ENCODE peak calls at places on chromosomes 6 and 20, in four cellular contexts. U is A549, S is vagina, Q is suprapubic skin. I is an unnamed sample.

GRCh38 chr6:27288136-27289044 is 23.7 kb downstream of the POM121L2 start:
- DNase-seq in S (no peak), Q (no peak), U (no peak), I (no peak)

GRCh38 chr6:167858842-167859520 is 32.3 kb downstream of the AFDN start:
- DNase-seq in S (no peak), Q (no peak), U (no peak), I (no peak)

GRCh38 chr6:26464014-26464413 is 6.3 kb downstream of the BTN2A1 start:
- DNase-seq in Q (no peak), U (no peak), S (no peak), I (no peak)

GRCh38 chr6:82365011-82365751 is 1.6 kb downstream of the TPBG start:
- DNase-seq in Q (no peak), S (no peak), U (peak; percentile 28), I (no peak)

GRCh38 chr20:52684911-52685310 is 287.2 kb upstream of the TSHZ2 start:
- DNase-seq in Q (no peak), S (no peak), U (no peak), I (no peak)

GRCh38 chr6:11069760-11070159 is 23.9 kb upstream of the SMIM13 start:
- DNase-seq in S (no peak), U (no peak), Q (no peak), I (no peak)

GRCh38 chr6:139325686-139326085 is 33.9 kb upstream of the TXLNB start:
- DNase-seq in U (no peak), Q (no peak), S (no peak), I (no peak)

GRCh38 chr6:159104163-159104885 is 59.5 kb upstream of the TAGAP start:
- DNase-seq in U (peak; percentile 76), S (no peak), Q (no peak), I (no peak)

GRCh38 chr6:139690007-139690406 is 315.6 kb upstream of the CITED2 start:
- DNase-seq in U (no peak), Q (no peak), S (no peak), I (no peak)

GRCh38 chr6:69089539-69089938 is 454.5 kb downstream of the ADGRB3 start:
- DNase-seq in S (no peak), Q (no peak), U (no peak), I (no peak)

GRCh38 chr6:33075568-33076405 is at the start of gene HLA-DPB1:
- DNase-seq in Q (no peak), U (peak; percentile 28), S (no peak), I (no peak)

GRCh38 chr20:47751449-47751848 is 33.8 kb downstream of the SULF2 start:
- DNase-seq in S (no peak), U (no peak), Q (no peak), I (no peak)

GRCh38 chr20:63540417-63541186 is 3.4 kb upstream of the PTK6 start:
- DNase-seq in Q (no peak), S (no peak), U (no peak), I (no peak)

GRCh38 chr6:99458319-99458718 is 33.2 kb upstream of the PNISR start:
- DNase-seq in U (no peak), Q (no peak), S (no peak), I (no peak)

GRCh38 chr6:21840428-21840827 is 246.9 kb downstream of the SOX4 start:
- DNase-seq in U (no peak), Q (no peak), S (no peak), I (no peak)

GRCh38 chr20:19376451-19376971 is 164.1 kb downstream of the SLC24A3 start:
- DNase-seq in U (no peak), Q (no peak), S (peak; percentile 62), I (no peak)

GRCh38 chr6:37381579-37381978 is 27.8 kb downstream of the RNF8 start:
- DNase-seq in Q (no peak), U (peak; percentile 15), S (no peak), I (no peak)

GRCh38 chr6:98832282-98833100 is 1.9 kb upstream of the POU3F2 start:
- DNase-seq in U (no peak), Q (no peak), S (no peak), I (no peak)

GRCh38 chr6:148179786-148180185 is 162.9 kb upstream of the SASH1 start:
- DNase-seq in S (no peak), U (peak; percentile 18), Q (no peak), I (no peak)

GRCh38 chr6:128763599-128764300 is 119.2 kb upstream of the LAMA2 start:
- DNase-seq in Q (no peak), S (no peak), U (no peak), I (no peak)

GRCh38 chr6:31407699-31408098 is 4.3 kb downstream of the MICA start:
- DNase-seq in S (no peak), Q (no peak), U (no peak), I (no peak)

GRCh38 chr20:37347891-37348642 is 2.1 kb downstream of the SRC start:
- DNase-seq in S (no peak), Q (peak; percentile 37), U (no peak), I (no peak)

GRCh38 chr20:47262008-47262364 is 94.5 kb downstream of the ZMYND8 start:
- DNase-seq in S (no peak), U (no peak), Q (no peak), I (no peak)

GRCh38 chr20:22502731-22503191 is 81.6 kb downstream of the FOXA2 start:
- DNase-seq in Q (no peak), U (no peak), S (peak; percentile 75), I (no peak)

GRCh38 chr6:101716810-101717209 is 323.3 kb downstream of the GRIK2 start:
- DNase-seq in S (no peak), Q (no peak), U (no peak), I (no peak)

GRCh38 chr6:101706576-101706975 is 313.1 kb downstream of the GRIK2 start:
- DNase-seq in Q (no peak), U (no peak), S (no peak), I (no peak)

GRCh38 chr6:101705866-101706265 is 312.4 kb downstream of the GRIK2 start:
- DNase-seq in U (no peak), S (no peak), Q (no peak), I (no peak)

GRCh38 chr6:101716387-101716786 is 322.9 kb downstream of the GRIK2 start:
- DNase-seq in U (no peak), S (no peak), Q (no peak), I (no peak)

DNA sequence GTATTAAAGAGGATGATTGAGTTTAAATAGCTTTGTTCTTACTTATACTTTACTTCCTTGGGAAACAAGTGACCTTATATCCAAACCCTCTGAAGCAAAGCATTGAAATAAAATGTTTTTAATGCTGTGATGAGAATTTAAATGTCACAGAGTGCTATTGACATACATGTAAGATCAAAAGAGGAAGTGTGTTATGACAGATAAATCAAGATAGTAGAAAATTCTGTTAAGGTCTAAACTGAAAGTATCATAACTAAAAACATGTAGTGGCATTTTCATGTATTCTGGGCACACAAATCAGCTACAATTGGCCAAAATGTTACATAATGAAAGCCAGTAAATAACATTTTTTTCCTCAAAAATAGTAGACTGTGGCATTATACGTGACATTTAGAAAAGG is 318.0 kb downstream of the GRIK2 start:
- DNase-seq in Q (no peak), U (no peak), S (no peak), I (no peak)
- TF ChIP-seq POLR2A in Q (no peak), U (no peak), S (no peak), I (no peak)

GRCh38 chr20:42430059-42430458 is 759.6 kb downstream of the PTPRT start:
- DNase-seq in S (no peak), U (no peak), Q (no peak), I (no peak)

GRCh38 chr20:42432485-42432884 is 757.2 kb downstream of the PTPRT start:
- DNase-seq in S (no peak), Q (no peak), U (no peak), I (no peak)

GRCh38 chr20:42432931-42433330 is 756.8 kb downstream of the PTPRT start:
- DNase-seq in Q (no peak), S (no peak), U (no peak), I (no peak)

GRCh38 chr20:42435230-42435629 is 754.5 kb downstream of the PTPRT start:
- DNase-seq in Q (no peak), U (no peak), S (no peak), I (no peak)

DNA sequence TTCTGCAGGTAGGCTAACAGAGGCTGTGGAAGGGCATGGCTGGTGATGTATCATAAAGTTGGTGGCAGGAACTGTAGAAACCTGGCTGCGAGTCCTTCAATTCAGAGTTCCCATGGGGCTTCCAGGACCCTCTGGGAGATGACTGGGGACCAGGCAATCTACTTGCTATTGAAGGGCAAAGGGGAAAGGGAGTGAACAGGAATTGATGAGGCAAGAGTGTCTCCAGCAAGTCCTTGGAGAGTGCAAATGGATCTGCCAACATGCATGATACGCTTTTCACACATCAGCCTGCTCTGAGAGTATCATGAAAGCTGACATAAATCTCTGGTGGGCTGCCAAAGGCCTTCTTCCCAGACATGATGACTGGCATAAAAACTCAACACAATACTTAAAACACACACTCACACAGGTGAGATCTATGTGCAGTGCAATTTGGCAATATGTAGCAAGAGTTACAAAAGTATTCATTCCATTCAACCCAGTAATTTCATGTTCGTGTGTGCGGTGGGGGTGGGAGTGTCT is 759.1 kb downstream of the PTPRT start:
- DNase-seq in S (no peak), Q (no peak), U (no peak), I (no peak)
- H3K27ac ChIP-seq in S (no peak overlapping the region), Q (no peak overlapping the region), U (no peak overlapping the region), I (no peak overlapping the region)

DNA sequence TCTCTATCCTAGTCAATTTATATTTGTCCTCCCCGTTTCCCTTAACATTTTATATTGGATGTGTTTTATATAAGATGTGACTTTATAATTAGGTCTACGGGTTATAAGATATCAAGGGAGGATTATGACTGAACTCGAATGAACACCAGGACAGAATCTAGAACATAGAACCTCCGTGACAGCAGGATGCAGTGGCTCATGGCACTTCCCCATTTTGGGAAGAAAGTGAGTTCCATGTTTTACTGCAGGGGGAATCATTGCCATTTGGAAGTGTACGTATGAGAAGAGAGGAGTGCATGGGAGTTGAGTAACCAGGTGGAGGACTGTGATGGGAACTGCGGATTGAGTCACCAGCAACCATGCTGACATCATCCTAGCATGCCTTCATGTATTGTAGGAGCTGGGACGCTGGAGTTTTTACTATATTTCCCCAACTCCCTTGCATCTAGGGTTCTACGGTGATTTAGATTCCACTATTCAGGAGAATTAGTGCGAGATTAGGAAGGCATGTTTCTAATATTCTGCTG is 56.1 kb upstream of the FOXC1 start:
- DNase-seq in Q (no peak), S (no peak), U (no peak), I (no peak)
- TF ChIP-seq POLR2A in Q (no peak), S (no peak), U (no peak), I (no peak)

GRCh38 chr6:35191899-35192298 is 21.9 kb upstream of the SCUBE3 start:
- DNase-seq in Q (no peak), S (no peak), U (no peak), I (no peak)
- H3K27ac ChIP-seq in Q (no peak overlapping the region), S (no peak overlapping the region), U (no peak overlapping the region), I (no peak overlapping the region)

I was measured in esophagus squamous epithelium.